ENCODE peak calls at places on chromosomes 4 and X, in five cellular contexts. U is breast epithelium, H is colonic mucosa, R is brain microvascular endothelial cell, Y is cardiac fibroblast. I is an unnamed sample.

GRCh38 chr4:88765729-88766128 is 68.1 kb upstream of the NAP1L5 start:
- DNase-seq in R (peak), Y (peak), H (no peak), U (no peak), I (no peak)

GRCh38 chrX:140608111-140608510 is 101.4 kb upstream of the LINC00632 start:
- DNase-seq in Y (no peak), R (no peak), H (no peak), U (no peak), I (no peak)

GRCh38 chr4:136056748-136057147 is 1475.5 kb downstream of the PCDH18 start:
- DNase-seq in H (no peak), R (no peak), U (no peak), Y (no peak), I (no peak)

GRCh38 chr4:100417565-100417964 is 100.3 kb downstream of the EMCN start:
- DNase-seq in H (no peak), Y (peak), U (no peak), R (no peak), I (no peak)

GRCh38 chr4:39698424-39699009 is 581 bp downstream of the UBE2K start:
- DNase-seq in Y (peak), R (no peak), U (peak), H (peak), I (no peak)

GRCh38 chr4:1072830-1073446 is 40.4 kb downstream of the RNF212 start:
- DNase-seq in Y (peak), H (peak), R (peak), U (no peak), I (no peak)

GRCh38 chrX:3788494-3789233 is 75.2 kb upstream of the PRKX start:
- DNase-seq in Y (no peak), H (no peak), R (no peak), U (no peak), I (no peak)

GRCh38 chrX:144006811-144007210 is 122.9 kb downstream of the UBE2NL start:
- DNase-seq in R (no peak), H (no peak), Y (peak), U (no peak), I (no peak)

GRCh38 chrX:10174810-10175209 is 18.0 kb downstream of the CLCN4 start:
- DNase-seq in U (no peak), Y (no peak), H (no peak), R (peak), I (no peak)

GRCh38 chrX:153922932-153923857 is 2.9 kb downstream of the ARHGAP4 start:
- DNase-seq in U (peak), R (no peak), H (peak), Y (peak), I (no peak)

GRCh38 chrX:18920079-18920478 is 63.8 kb downstream of the PHKA2 start:
- DNase-seq in H (no peak), Y (no peak), R (no peak), U (no peak), I (no peak)

GRCh38 chrX:10832103-10832502 is 211.7 kb upstream of the MID1 start:
- DNase-seq in R (no peak), Y (no peak), H (no peak), U (no peak), I (no peak)

GRCh38 chr4:140195806-140196205 is 41.8 kb upstream of the MAML3 start:
- DNase-seq in Y (no peak), R (no peak), H (no peak), U (no peak), I (no peak)

GRCh38 chr4:6591305-6591704 is 16.3 kb downstream of the MAN2B2 start:
- DNase-seq in R (no peak), U (no peak), H (no peak), Y (no peak), I (no peak)

GRCh38 chr4:164755432-164755831 is 1.5 kb downstream of the SMIM31 start:
- DNase-seq in U (no peak), Y (no peak), H (peak), R (no peak), I (no peak)

GRCh38 chr4:15438939-15439524 is 11.2 kb downstream of the C1QTNF7 start:
- DNase-seq in Y (peak), H (no peak), U (no peak), R (no peak), I (no peak)

GRCh38 chr4:177450421-177451107 is 8.3 kb upstream of the AGA start:
- DNase-seq in H (no peak), R (no peak), U (no peak), Y (peak), I (no peak)

GRCh38 chrX:129965166-129965565 is 17.3 kb upstream of the BCORL1 start:
- DNase-seq in R (no peak), H (no peak), Y (no peak), U (no peak), I (no peak)

GRCh38 chrX:68834371-68835103 is 5.7 kb downstream of the EFNB1 start:
- DNase-seq in Y (no peak), U (no peak), R (no peak), H (peak), I (no peak)

GRCh38 chr4:37584087-37584486 is 102.1 kb downstream of the RELL1 start:
- DNase-seq in H (peak), R (no peak), Y (no peak), U (no peak), I (no peak)

GRCh38 chr4:8396762-8397406 is 43.6 kb downstream of the ACOX3 start:
- DNase-seq in H (no peak), Y (no peak), U (no peak), R (no peak), I (no peak)

GRCh38 chr4:7379719-7380118 is 55.0 kb downstream of the PSAPL1 start:
- DNase-seq in H (no peak), U (no peak), R (no peak), Y (no peak), I (no peak)

GRCh38 chr4:107734120-107734519 is 14.1 kb upstream of the PAPSS1 start:
- DNase-seq in R (no peak), U (no peak), H (no peak), Y (no peak), I (no peak)

GRCh38 chrX:19888419-19888879 is 1.0 kb upstream of the SH3KBP1 start:
- DNase-seq in R (peak), U (no peak), Y (peak), H (peak), I (no peak)

GRCh38 chr4:27666943-27667342 is 806.3 kb downstream of the STIM2 start:
- DNase-seq in Y (no peak), H (no peak), U (no peak), R (no peak), I (no peak)

GRCh38 chrX:109472939-109473713 is 8.8 kb downstream of the GUCY2F start:
- DNase-seq in U (no peak), H (no peak), R (peak), Y (peak), I (no peak)

GRCh38 chr4:1578968-1579833 is 104.9 kb downstream of the FAM53A start:
- DNase-seq in H (peak), R (peak), Y (peak), U (no peak), I (peak)

GRCh38 chrX:12471061-12471460 is 320.2 kb upstream of the PRPS2 start:
- DNase-seq in R (no peak), U (no peak), Y (no peak), H (no peak), I (no peak)

GRCh38 chrX:43750248-43750676 is 94.2 kb downstream of the MAOA start:
- DNase-seq in Y (peak), H (peak), U (no peak), R (peak), I (no peak)

GRCh38 chr4:169756971-169757574 is 671 bp downstream of the HPF1 start:
- DNase-seq in H (no peak), U (no peak), Y (peak), R (no peak), I (no peak)

GRCh38 chrX:17680732-17681413 is 56.4 kb upstream of the SCML1 start:
- DNase-seq in U (no peak), H (no peak), Y (peak), R (no peak), I (no peak)
- TF ChIP-seq CTCF in U (no peak), H (no peak), Y (no peak), R (no peak), I (no peak)

DNA sequence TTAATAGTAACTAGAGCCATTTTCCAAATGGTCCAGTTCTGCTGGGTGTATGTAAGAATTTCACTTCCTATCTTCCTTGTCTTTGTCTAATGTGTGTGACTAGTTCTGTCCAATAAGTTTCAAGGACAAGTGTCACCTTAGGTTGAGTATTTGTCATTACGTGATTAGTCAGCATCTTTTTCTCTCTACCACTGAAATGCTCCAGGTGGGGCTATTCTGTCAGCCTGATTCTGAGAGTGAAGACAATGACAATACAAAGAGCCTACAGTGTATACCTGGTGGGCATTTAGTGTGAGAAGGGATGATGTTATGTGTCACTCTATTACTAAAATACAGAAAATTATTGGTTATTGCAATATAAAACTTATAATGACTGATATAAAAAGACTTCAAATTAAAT is 876.3 kb downstream of the C4orf33 start:
- DNase-seq in U (no peak), R (no peak), Y (no peak), H (no peak), I (no peak)
- TF ChIP-seq CTCF in U (no peak), R (no peak), Y (no peak), H (no peak), I (no peak)

DNA sequence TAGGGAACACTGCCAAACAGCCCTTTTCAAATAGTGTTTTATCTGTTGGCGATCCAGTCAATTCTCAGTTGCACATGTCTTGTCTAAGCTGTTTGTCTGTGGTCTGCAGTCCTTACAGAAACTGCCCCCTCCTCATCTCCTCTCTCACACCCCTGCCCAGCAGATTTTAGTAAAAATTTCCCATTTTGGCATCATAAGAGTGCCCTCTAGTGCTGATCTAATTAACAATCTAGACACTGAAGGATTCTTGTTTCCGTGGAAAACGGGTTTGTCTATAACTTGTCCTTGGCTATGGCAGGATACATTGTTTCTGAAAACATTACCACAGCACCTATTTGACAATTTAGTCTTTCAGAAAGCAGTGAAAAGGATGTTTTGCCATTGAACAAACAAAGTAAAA is 227.2 kb upstream of the MBNL3 start:
- DNase-seq in Y (peak), U (no peak), H (no peak), R (no peak), I (no peak)
- TF ChIP-seq CTCF in Y (peak), U (no peak), H (no peak), R (peak), I (no peak)

DNA sequence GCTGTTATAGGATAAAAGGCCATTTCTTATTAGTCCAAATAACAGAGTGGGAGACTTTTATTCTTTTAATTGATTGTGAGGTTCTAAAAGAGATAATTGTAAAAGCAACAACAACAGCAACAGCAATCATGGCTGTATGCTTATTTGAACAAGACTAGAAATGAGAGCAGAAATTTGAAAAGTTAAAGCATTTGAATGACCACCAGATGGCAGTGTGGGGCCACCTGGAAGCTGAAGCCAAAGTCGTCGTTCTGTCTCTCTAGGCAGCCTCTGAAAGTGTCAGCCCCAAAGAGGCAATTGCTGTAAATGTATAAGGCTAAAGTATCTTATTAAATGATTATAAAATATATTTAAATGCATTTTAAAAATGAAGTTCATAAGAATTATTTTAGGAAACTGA is 42.2 kb downstream of the SH2D1A start:
- DNase-seq in U (no peak), R (peak), H (peak), Y (peak), I (peak)
- TF ChIP-seq CTCF in U (peak), R (peak), H (peak), Y (peak), I (peak)

DNA sequence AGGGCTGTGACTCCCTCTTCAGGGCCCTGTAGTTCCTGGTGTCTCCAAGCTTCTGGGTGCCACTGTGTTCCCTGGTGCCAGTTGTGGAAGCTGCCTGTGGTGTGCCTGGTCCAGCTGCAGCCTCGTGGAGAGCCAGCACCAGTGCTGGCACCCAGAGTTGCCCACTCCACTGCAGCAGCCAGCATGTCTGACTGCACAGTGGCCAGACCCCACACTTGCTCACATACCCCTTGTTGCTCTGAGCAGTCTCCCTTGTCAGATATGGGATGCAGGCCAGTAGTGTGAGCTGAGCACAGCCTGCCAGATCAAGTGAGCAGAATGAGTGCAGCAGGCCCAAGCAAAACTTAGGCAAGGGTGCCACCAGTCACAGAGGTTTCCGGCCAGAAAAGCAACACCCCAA is 108.6 kb downstream of the ZMAT1 start:
- DNase-seq in Y (no peak), R (no peak), U (no peak), H (no peak), I (no peak)
- TF ChIP-seq CTCF in Y (no peak), R (no peak), U (no peak), H (no peak), I (no peak)